ENCODE peak calls at places on chromosomes 12 and 14, in six cellular contexts. M is tibial nerve; P is KBM-7; A is nephron progenitor cell; U is left kidney; O is activated CD4-positive, alpha-beta T cell treated with anti-CD3 and anti-CD28 coated beads, Interleukin-2, amount 50 U/mL, for 1 hour. C is an unnamed sample.

GRCh38 chr14:67335781-67336180 is 23.8 kb downstream of the ATP6V1D start:
- DNase-seq in M (no peak), P (peak), A (no peak), U (peak), O (no peak), C (peak)

GRCh38 chr14:93044601-93045000 is 71.1 kb downstream of the ITPK1 start:
- DNase-seq in M (no peak), P (peak), A (no peak), U (no peak), O (no peak), C (no peak)

GRCh38 chr12:6551063-6551461 is 4.8 kb downstream of the IFFO1 start:
- DNase-seq in M (no peak), P (no peak), A (no peak), U (no peak), O (no peak), C (peak)

GRCh38 chr14:52922059-52922458 is 28.8 kb downstream of the FERMT2 start:
- DNase-seq in M (no peak), P (no peak), A (no peak), U (no peak), O (no peak), C (no peak)

GRCh38 chr12:105920161-105920684 is 218.5 kb downstream of the NUAK1 start:
- DNase-seq in M (no peak), P (no peak), A (no peak), U (peak), O (no peak), C (no peak)

GRCh38 chr14:24313912-24314311 is 2.6 kb downstream of the LTB4R start:
- DNase-seq in M (no peak), P (peak), A (no peak), U (no peak), O (no peak), C (no peak)

GRCh38 chr14:103126088-103126872 is 3.0 kb downstream of the TNFAIP2 start:
- DNase-seq in M (no peak), P (no peak), A (no peak), U (no peak), O (no peak), C (no peak)

GRCh38 chr14:81127785-81128184 is 93.0 kb downstream of the GTF2A1 start:
- DNase-seq in M (no peak), P (no peak), A (no peak), U (no peak), O (no peak), C (no peak)

GRCh38 chr12:52221912-52222457 is 11.1 kb upstream of the KRT7 start:
- DNase-seq in M (no peak), P (peak), A (peak), U (peak), O (peak), C (peak)

GRCh38 chr14:31339743-31340142 is 80.6 kb downstream of the HEATR5A start:
- DNase-seq in M (no peak), P (no peak), A (no peak), U (no peak), O (no peak), C (no peak)

GRCh38 chr12:128823216-128823915 is 392 bp downstream of the SLC15A4 start:
- DNase-seq in M (no peak), P (peak), A (peak), U (peak), O (no peak), C (peak)

GRCh38 chr12:109178532-109178931 is 62.1 kb downstream of the ACACB start:
- DNase-seq in M (no peak), P (no peak), A (no peak), U (no peak), O (no peak), C (no peak)

GRCh38 chr12:118164798-118165486 is 29.0 kb downstream of the PEBP1 start:
- DNase-seq in M (no peak), P (peak), A (peak), U (peak), O (no peak), C (peak)

GRCh38 chr12:66447643-66448042 is 145.3 kb downstream of the HELB start:
- DNase-seq in M (no peak), P (no peak), A (no peak), U (no peak), O (no peak), C (no peak)

GRCh38 chr12:106342397-106343212 is 14.9 kb upstream of the POLR3B start:
- DNase-seq in M (peak), P (no peak), A (no peak), U (peak), O (no peak), C (no peak)

GRCh38 chr12:71160585-71160984 is 2.8 kb upstream of the TSPAN8 start:
- DNase-seq in M (no peak), P (no peak), A (no peak), U (no peak), O (no peak), C (no peak)

GRCh38 chr12:76713130-76713529 is 50.8 kb upstream of the ZDHHC17 start:
- DNase-seq in M (no peak), P (no peak), A (no peak), U (no peak), O (no peak), C (peak)

GRCh38 chr12:42511656-42512055 is 77.9 kb downstream of the PRICKLE1 start:
- DNase-seq in M (no peak), P (no peak), A (no peak), U (no peak), O (no peak), C (no peak)

GRCh38 chr14:44657688-44658388 is 150.8 kb upstream of the FSCB start:
- DNase-seq in M (no peak), P (peak), A (no peak), U (peak), O (no peak), C (peak)

GRCh38 chr12:116432321-116432750 is 126.8 kb upstream of the MAP1LC3B2 start:
- DNase-seq in M (no peak), P (no peak), A (no peak), U (no peak), O (no peak), C (no peak)

GRCh38 chr14:68931063-68931462 is 48.0 kb downstream of the ACTN1 start:
- DNase-seq in M (no peak), P (no peak), A (no peak), U (no peak), O (no peak), C (no peak)

GRCh38 chr14:35492569-35493014 is 41.4 kb upstream of the INSM2 start:
- DNase-seq in M (no peak), P (no peak), A (no peak), U (no peak), O (no peak), C (no peak)

GRCh38 chr12:100913872-100914600 is 119.5 kb downstream of the ANO4 start:
- DNase-seq in M (no peak), P (no peak), A (no peak), U (no peak), O (no peak), C (no peak)

GRCh38 chr12:111363578-111363977 is 5.3 kb downstream of the PHETA1 start:
- DNase-seq in M (no peak), P (no peak), A (no peak), U (no peak), O (no peak), C (no peak)

GRCh38 chr12:116642101-116642500 is 82.9 kb downstream of the MAP1LC3B2 start:
- DNase-seq in M (no peak), P (no peak), A (no peak), U (no peak), O (no peak), C (no peak)

GRCh38 chr12:93813972-93814821 is 137.0 kb downstream of the CRADD start:
- DNase-seq in M (peak), P (no peak), A (no peak), U (peak), O (no peak), C (no peak)

GRCh38 chr12:13444076-13444475 is 247.6 kb downstream of the EMP1 start:
- DNase-seq in M (no peak), P (peak), A (no peak), U (no peak), O (no peak), C (no peak)

C was measured in H7.